ENCODE peak calls at places on chromosomes 1 and 21, in seven cellular contexts. N, K, X, C, B, Q and Y are unnamed samples.

GRCh38 chr1:19156676-19157075 is 53.4 kb downstream of the UBR4 start:
- DNase-seq in N (peak; percentile 70), K (peak; percentile 33), X (peak; percentile 82), C (no peak), B (no peak), Q (peak; percentile 75), Y (no peak)

GRCh38 chr1:202416641-202417040 is 68.1 kb downstream of the PPP1R12B start:
- DNase-seq in N (no peak), K (no peak), X (no peak), C (no peak), B (no peak), Q (no peak), Y (no peak)

GRCh38 chr1:192979542-192979941 is 79.6 kb downstream of the UCHL5 start:
- DNase-seq in N (no peak), K (no peak), X (no peak), C (no peak), B (no peak), Q (no peak), Y (no peak)

GRCh38 chr1:184166495-184166894 is 115.0 kb downstream of the TSEN15 start:
- DNase-seq in N (no peak), K (no peak), X (no peak), C (no peak), B (no peak), Q (no peak), Y (no peak)

GRCh38 chr1:160471253-160471652 is 51.8 kb downstream of the SLAMF6 start:
- DNase-seq in N (no peak), K (no peak), X (no peak), C (no peak), B (peak; percentile 42), Q (no peak), Y (peak; percentile 34)

GRCh38 chr1:189904509-189904908 is 573.2 kb downstream of the BRINP3 start:
- DNase-seq in N (no peak), K (no peak), X (no peak), C (no peak), B (no peak), Q (no peak), Y (no peak)

GRCh38 chr1:174040387-174040786 is 18.2 kb upstream of the RC3H1 start:
- DNase-seq in N (no peak), K (peak; percentile 50), X (no peak), C (no peak), B (no peak), Q (no peak), Y (no peak)

GRCh38 chr1:25927541-25928265 is 21.5 kb upstream of the STMN1 start:
- DNase-seq in N (no peak), K (no peak), X (peak; percentile 14), C (peak; percentile 14), B (no peak), Q (no peak), Y (no peak)

GRCh38 chr1:241738284-241738683 is 86.2 kb downstream of the WDR64 start:
- DNase-seq in N (no peak), K (no peak), X (no peak), C (no peak), B (no peak), Q (no peak), Y (no peak)

GRCh38 chr1:21922103-21923014 is 14.8 kb downstream of the HSPG2 start:
- DNase-seq in N (peak; percentile 26), K (peak; percentile 57), X (no peak), C (no peak), B (no peak), Q (no peak), Y (no peak)

GRCh38 chr1:65114312-65114711 is 33.7 kb upstream of the AK4 start:
- DNase-seq in N (peak; percentile 34), K (no peak), X (peak; percentile 63), C (no peak), B (no peak), Q (no peak), Y (no peak)

GRCh38 chr1:115184260-115184950 is 95.1 kb upstream of the TSPAN2 start:
- DNase-seq in N (no peak), K (no peak), X (peak; percentile 43), C (no peak), B (no peak), Q (no peak), Y (no peak)

GRCh38 chr21:33078907-33079582 is 9.1 kb downstream of the OLIG1 start:
- DNase-seq in N (no peak), K (peak; percentile 12), X (no peak), C (no peak), B (no peak), Q (no peak), Y (peak; percentile 73)

GRCh38 chr1:207259391-207259790 is 62.1 kb upstream of the CD55 start:
- DNase-seq in N (no peak), K (no peak), X (peak; percentile 13), C (no peak), B (no peak), Q (no peak), Y (no peak)

GRCh38 chr21:44356636-44357035 is 3.2 kb downstream of the TRPM2 start:
- DNase-seq in N (no peak), K (no peak), X (no peak), C (no peak), B (no peak), Q (no peak), Y (no peak)

GRCh38 chr1:213192026-213192425 is 141.0 kb downstream of the RPS6KC1 start:
- DNase-seq in N (no peak), K (no peak), X (no peak), C (no peak), B (no peak), Q (no peak), Y (no peak)

GRCh38 chr1:9316512-9316911 is 23.8 kb downstream of the SPSB1 start:
- DNase-seq in N (no peak), K (no peak), X (no peak), C (no peak), B (no peak), Q (no peak), Y (no peak)

GRCh38 chr21:43300496-43301423 is 126.2 kb downstream of the SIK1 start:
- DNase-seq in N (no peak), K (no peak), X (peak; percentile 65), C (no peak), B (no peak), Q (no peak), Y (no peak)

GRCh38 chr1:198088360-198089071 is 68.3 kb upstream of the NEK7 start:
- DNase-seq in N (no peak), K (peak; percentile 16), X (no peak), C (peak; percentile 47), B (peak; percentile 36), Q (no peak), Y (no peak)

GRCh38 chr21:38440746-38441145 is 57.5 kb downstream of the ERG start:
- DNase-seq in N (no peak), K (peak; percentile 1), X (no peak), C (no peak), B (no peak), Q (no peak), Y (no peak)

GRCh38 chr1:41313661-41314131 is 47.5 kb upstream of the FOXO6 start:
- DNase-seq in N (no peak), K (no peak), X (no peak), C (peak; percentile 38), B (peak; percentile 8), Q (no peak), Y (no peak)

GRCh38 chr1:222730866-222731265 is 6.1 kb upstream of the FAM177B start:
- DNase-seq in N (no peak), K (no peak), X (no peak), C (no peak), B (no peak), Q (no peak), Y (no peak)

GRCh38 chr1:222732216-222733159 is 4.5 kb upstream of the FAM177B start:
- DNase-seq in N (no peak), K (no peak), X (no peak), C (peak; percentile 80), B (no peak), Q (no peak), Y (peak; percentile 57)

GRCh38 chr1:222734740-222735139 is 2.3 kb upstream of the FAM177B start:
- DNase-seq in N (no peak), K (no peak), X (no peak), C (no peak), B (no peak), Q (no peak), Y (no peak)

DNA sequence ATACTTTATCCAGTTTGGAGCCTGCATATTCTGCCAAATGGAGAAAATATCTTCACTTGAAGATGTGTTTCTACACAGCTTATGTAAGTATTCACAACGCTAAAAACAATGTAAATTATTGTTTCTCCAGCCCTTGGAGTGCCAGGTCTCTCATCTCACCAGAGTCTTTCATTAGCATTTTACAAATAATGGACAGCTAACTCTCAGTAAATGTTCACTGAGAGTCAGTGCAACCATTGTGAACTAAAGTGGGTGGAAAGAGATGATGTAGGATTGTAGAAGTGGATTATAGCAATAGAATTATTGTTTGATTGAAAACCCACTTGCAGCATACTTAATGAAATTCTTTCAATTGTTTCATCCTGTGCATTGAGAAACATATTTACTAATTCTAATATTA is 8.3 kb upstream of the FAM177B start:
- DNase-seq in N (no peak), K (no peak), X (no peak), C (no peak), B (no peak), Q (no peak), Y (no peak)
- H3K36me3 ChIP-seq in N (no peaks in the 10 kb centered on the region), K (peaks cover 58% of the 10 kb centered on the region), X (no peaks in the 10 kb centered on the region), C (peaks cover 82% of the 10 kb centered on the region), B (peaks cover 72% of the 10 kb centered on the region), Q (peaks cover 100% of the 10 kb centered on the region), Y (peaks cover 5% of the 10 kb centered on the region)

DNA sequence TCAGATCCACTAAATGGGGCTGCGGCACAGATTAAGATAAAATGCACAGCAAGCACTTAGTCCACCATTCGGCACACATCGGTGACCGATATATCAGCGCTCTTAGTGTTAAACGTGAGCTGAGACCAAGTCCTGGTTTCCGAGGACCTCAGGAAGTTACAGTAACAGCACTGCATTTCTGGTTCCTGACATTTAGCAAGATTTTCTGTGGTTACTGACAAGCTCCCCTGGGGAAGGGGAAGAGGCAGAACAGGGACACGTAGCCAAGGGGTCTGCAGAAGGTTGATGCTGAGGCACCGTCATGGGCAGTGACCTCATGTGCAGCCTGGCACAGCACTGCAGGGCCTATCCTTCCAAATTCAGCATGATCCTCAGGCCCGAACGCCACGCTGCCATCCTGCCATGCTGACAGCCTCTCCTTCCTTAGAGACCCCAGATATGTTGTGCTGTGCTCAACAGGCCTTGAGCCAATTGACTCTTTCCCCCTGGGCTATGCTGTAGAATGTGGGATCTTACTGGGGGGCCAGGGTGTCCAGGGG is 13.4 kb upstream of the PEF1 start:
- DNase-seq in N (no peak), K (no peak), X (no peak), C (no peak), B (no peak), Q (no peak), Y (no peak)
- H3K36me3 ChIP-seq in N (no peaks in the 10 kb centered on the region), K (no peaks in the 10 kb centered on the region), X (no peaks in the 10 kb centered on the region), C (no peaks in the 10 kb centered on the region), B (no peaks in the 10 kb centered on the region), Q (peaks cover 52% of the 10 kb centered on the region), Y (no peaks in the 10 kb centered on the region)

DNA sequence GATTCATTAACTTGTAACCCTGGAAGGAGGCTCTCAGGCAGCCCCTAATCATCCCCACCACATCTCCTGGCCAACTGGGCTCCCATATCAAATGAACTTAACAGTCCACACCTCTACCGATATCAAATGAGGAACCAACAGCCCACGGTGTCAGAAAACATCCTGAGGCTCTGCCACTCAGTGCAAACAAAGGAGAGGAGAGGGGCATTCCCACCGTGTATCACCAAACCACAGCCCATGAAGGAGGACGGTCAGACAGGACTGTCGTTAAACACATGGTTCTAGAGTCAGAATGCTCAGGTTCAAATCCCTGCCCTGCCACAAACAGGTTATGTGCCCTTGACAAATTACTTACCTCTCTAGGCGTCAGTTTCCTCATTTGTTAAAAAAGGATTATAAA is 52.5 kb downstream of the ERI3 start:
- DNase-seq in N (no peak), K (no peak), X (no peak), C (no peak), B (no peak), Q (no peak), Y (no peak)
- H3K36me3 ChIP-seq in N (no peaks in the 10 kb centered on the region), K (peaks cover 18% of the 10 kb centered on the region), X (no peaks in the 10 kb centered on the region), C (peaks cover 55% of the 10 kb centered on the region), B (peaks cover 32% of the 10 kb centered on the region), Q (peaks cover 97% of the 10 kb centered on the region), Y (peaks cover 8% of the 10 kb centered on the region)

GRCh38 chr1:4062041-4062440 is 162.0 kb upstream of the C1orf174 start:
- DNase-seq in N (no peak), K (no peak), X (no peak), C (no peak), B (no peak), Q (no peak), Y (no peak)
- H3K36me3 ChIP-seq in N (no peaks in the 10 kb centered on the region), K (no peaks in the 10 kb centered on the region), X (no peaks in the 10 kb centered on the region), C (no peaks in the 10 kb centered on the region), B (no peaks in the 10 kb centered on the region), Q (no peaks in the 10 kb centered on the region), Y (no peaks in the 10 kb centered on the region)